ENCODE peak calls at places on chromosomes 13 and 19, in nine cellular contexts. I, N, D, F, A, L, Q, E and O are unnamed samples.
A peak's percentile ranks its signal among the peaks of the same experiment; 100 is the strongest.

GRCh38 chr13:102830646-102831045 is 15.2 kb upstream of the ERCC5 start:
- DNase-seq in I (no peak), N (no peak), D (no peak), F (no peak), A (no peak), L (no peak), Q (no peak), E (peak; percentile 16), O (no peak)

GRCh38 chr19:36577271-36577996 is 4.3 kb upstream of the ZNF529 start:
- DNase-seq in I (no peak), N (no peak), D (no peak), F (no peak), A (no peak), L (no peak), Q (no peak), E (peak; percentile 32), O (no peak)

GRCh38 chr19:5850743-5851293 is 431 bp downstream of the FUT3 start:
- DNase-seq in I (peak; percentile 60), N (no peak), D (no peak), F (no peak), A (no peak), L (no peak), Q (no peak), E (peak; percentile 55), O (peak; percentile 71)

GRCh38 chr13:22561581-22561980 is 619.2 kb upstream of the SGCG start:
- DNase-seq in I (no peak), N (no peak), D (no peak), F (no peak), A (no peak), L (no peak), Q (no peak), E (peak; percentile 1), O (peak; percentile 29)

GRCh38 chr13:111380431-111380830 is 60.0 kb downstream of the TEX29 start:
- DNase-seq in I (no peak), N (no peak), D (no peak), F (no peak), A (no peak), L (no peak), Q (no peak), E (no peak), O (no peak)

GRCh38 chr19:44539236-44539819 is 9.9 kb upstream of the CEACAM20 start:
- DNase-seq in I (no peak), N (no peak), D (no peak), F (no peak), A (no peak), L (no peak), Q (no peak), E (peak; percentile 15), O (no peak)

GRCh38 chr19:41001243-41001971 is 10.3 kb downstream of the CYP2B6 start:
- DNase-seq in I (no peak), N (no peak), D (no peak), F (no peak), A (no peak), L (no peak), Q (no peak), E (no peak), O (no peak)

GRCh38 chr19:51125421-51126075 is 842 bp downstream of the SIGLEC9 start:
- DNase-seq in I (no peak), N (no peak), D (no peak), F (no peak), A (no peak), L (no peak), Q (no peak), E (no peak), O (no peak)

GRCh38 chr13:98022210-98022609 is 68.7 kb downstream of the IPO5 start:
- DNase-seq in I (no peak), N (peak; percentile 20), D (no peak), F (no peak), A (no peak), L (peak; percentile 39), Q (no peak), E (peak; percentile 85), O (peak; percentile 41)

GRCh38 chr19:39362682-39363657 is 20.7 kb downstream of the SAMD4B start:
- DNase-seq in I (no peak), N (peak; percentile 43), D (no peak), F (no peak), A (no peak), L (no peak), Q (no peak), E (peak; percentile 78), O (no peak)

GRCh38 chr13:66992683-66993082 is 237.5 kb downstream of the PCDH9 start:
- DNase-seq in I (no peak), N (no peak), D (no peak), F (no peak), A (no peak), L (no peak), Q (no peak), E (peak; percentile 17), O (no peak)

GRCh38 chr13:94006271-94006670 is 473.2 kb downstream of the DCT start:
- DNase-seq in I (no peak), N (no peak), D (no peak), F (no peak), A (no peak), L (no peak), Q (no peak), E (peak; percentile 4), O (no peak)

GRCh38 chr13:39016087-39016486 is 21.8 kb downstream of the PROSER1 start:
- DNase-seq in I (no peak), N (no peak), D (no peak), F (no peak), A (no peak), L (no peak), Q (no peak), E (no peak), O (no peak)

GRCh38 chr13:113448545-113448884 is 4.8 kb downstream of the ADPRHL1 start:
- DNase-seq in I (peak; percentile 29), N (no peak), D (peak; percentile 83), F (no peak), A (no peak), L (peak; percentile 62), Q (no peak), E (no peak), O (peak; percentile 18)

GRCh38 chr13:40472427-40473220 is 193.8 kb downstream of the FOXO1 start:
- DNase-seq in I (no peak), N (no peak), D (no peak), F (no peak), A (no peak), L (no peak), Q (no peak), E (no peak), O (no peak)

GRCh38 chr13:114153485-114154080 is 21.2 kb upstream of the RASA3 start:
- DNase-seq in I (no peak), N (no peak), D (no peak), F (no peak), A (no peak), L (no peak), Q (no peak), E (no peak), O (no peak)

GRCh38 chr13:24997367-24997967 is 98.5 kb upstream of the PABPC3 start:
- DNase-seq in I (no peak), N (no peak), D (no peak), F (no peak), A (peak; percentile 39), L (no peak), Q (no peak), E (peak; percentile 22), O (no peak)

GRCh38 chr13:102773441-102774209 is at the start of gene TEX30:
- DNase-seq in I (peak; percentile 89), N (peak; percentile 96), D (peak; percentile 91), F (peak; percentile 82), A (peak; percentile 86), L (peak; percentile 81), Q (peak; percentile 35), E (peak; percentile 83), O (peak; percentile 48)

GRCh38 chr19:44955500-44956439 is 590 bp downstream of the CLPTM1 start:
- DNase-seq in I (no peak), N (no peak), D (no peak), F (no peak), A (no peak), L (no peak), Q (no peak), E (no peak), O (no peak)

GRCh38 chr19:27657271-27658051 is 1555.5 kb downstream of the UQCRFS1 start:
- DNase-seq in I (no peak), N (no peak), D (no peak), F (no peak), A (no peak), L (no peak), Q (no peak), E (no peak), O (no peak)